ENCODE peak calls at places on chromosomes 12 and 14, in seven cellular contexts. One of them, this sample, is unnamed.

GRCh38 chr12:78880078-78880477 is 15.5 kb downstream of the SYT1 start:
- DNase-seq in neuronal stem cell: peak
- DNase-seq in neural crest cell: no peak
- DNase-seq in T-helper 1 cell: no peak
- DNase-seq in endothelial cell: no peak
- DNase-seq in stimulated activated CD4-positive, alpha-beta T cell treated with anti-CD3 and anti-CD28 coated beads, Interleukin-1b, Interleukin-23, amount 100 ng/mL, for 24 hours: no peak
- DNase-seq in psoas muscle: no peak
- DNase-seq in this sample: peak

GRCh38 chr12:80443974-80444666 is at the start of gene PTPRQ:
- DNase-seq in neuronal stem cell: no peak
- DNase-seq in neural crest cell: no peak
- DNase-seq in T-helper 1 cell: no peak
- DNase-seq in endothelial cell: no peak
- DNase-seq in stimulated activated CD4-positive, alpha-beta T cell treated with anti-CD3 and anti-CD28 coated beads, Interleukin-1b, Interleukin-23, amount 100 ng/mL, for 24 hours: no peak
- DNase-seq in psoas muscle: no peak
- DNase-seq in this sample: no peak

GRCh38 chr12:13948631-13949030 is 32.8 kb downstream of the GRIN2B start:
- DNase-seq in neuronal stem cell: no peak
- DNase-seq in neural crest cell: no peak
- DNase-seq in T-helper 1 cell: no peak
- DNase-seq in endothelial cell: no peak
- DNase-seq in stimulated activated CD4-positive, alpha-beta T cell treated with anti-CD3 and anti-CD28 coated beads, Interleukin-1b, Interleukin-23, amount 100 ng/mL, for 24 hours: no peak
- DNase-seq in psoas muscle: no peak
- DNase-seq in this sample: no peak

GRCh38 chr12:122366685-122367475 is 55.6 kb downstream of the CLIP1 start:
- DNase-seq in neuronal stem cell: peak
- DNase-seq in neural crest cell: no peak
- DNase-seq in T-helper 1 cell: no peak
- DNase-seq in endothelial cell: peak
- DNase-seq in stimulated activated CD4-positive, alpha-beta T cell treated with anti-CD3 and anti-CD28 coated beads, Interleukin-1b, Interleukin-23, amount 100 ng/mL, for 24 hours: peak
- DNase-seq in psoas muscle: peak
- DNase-seq in this sample: no peak

GRCh38 chr14:103057028-103057371 is 349 bp downstream of the CDC42BPB start:
- DNase-seq in neuronal stem cell: no peak
- DNase-seq in neural crest cell: peak
- DNase-seq in T-helper 1 cell: no peak
- DNase-seq in endothelial cell: no peak
- DNase-seq in stimulated activated CD4-positive, alpha-beta T cell treated with anti-CD3 and anti-CD28 coated beads, Interleukin-1b, Interleukin-23, amount 100 ng/mL, for 24 hours: no peak
- DNase-seq in psoas muscle: peak
- DNase-seq in this sample: no peak

GRCh38 chr14:65332141-65332871 is 80.2 kb upstream of the FUT8 start:
- DNase-seq in neuronal stem cell: no peak
- DNase-seq in neural crest cell: no peak
- DNase-seq in T-helper 1 cell: no peak
- DNase-seq in endothelial cell: no peak
- DNase-seq in stimulated activated CD4-positive, alpha-beta T cell treated with anti-CD3 and anti-CD28 coated beads, Interleukin-1b, Interleukin-23, amount 100 ng/mL, for 24 hours: no peak
- DNase-seq in psoas muscle: no peak
- DNase-seq in this sample: no peak

GRCh38 chr14:22888662-22889061 is 5.6 kb downstream of the REM2 start:
- DNase-seq in neuronal stem cell: no peak
- DNase-seq in neural crest cell: no peak
- DNase-seq in T-helper 1 cell: no peak
- DNase-seq in endothelial cell: no peak
- DNase-seq in stimulated activated CD4-positive, alpha-beta T cell treated with anti-CD3 and anti-CD28 coated beads, Interleukin-1b, Interleukin-23, amount 100 ng/mL, for 24 hours: no peak
- DNase-seq in psoas muscle: no peak
- DNase-seq in this sample: no peak

GRCh38 chr14:94054936-94055335 is 26.1 kb downstream of the DDX24 start:
- DNase-seq in neuronal stem cell: no peak
- DNase-seq in neural crest cell: no peak
- DNase-seq in T-helper 1 cell: no peak
- DNase-seq in endothelial cell: no peak
- DNase-seq in stimulated activated CD4-positive, alpha-beta T cell treated with anti-CD3 and anti-CD28 coated beads, Interleukin-1b, Interleukin-23, amount 100 ng/mL, for 24 hours: no peak
- DNase-seq in psoas muscle: no peak
- DNase-seq in this sample: no peak

GRCh38 chr12:76029982-76030377 is 1.6 kb downstream of the PHLDA1 start:
- DNase-seq in neuronal stem cell: no peak
- DNase-seq in neural crest cell: no peak
- DNase-seq in T-helper 1 cell: no peak
- DNase-seq in endothelial cell: peak
- DNase-seq in stimulated activated CD4-positive, alpha-beta T cell treated with anti-CD3 and anti-CD28 coated beads, Interleukin-1b, Interleukin-23, amount 100 ng/mL, for 24 hours: no peak
- DNase-seq in psoas muscle: no peak
- DNase-seq in this sample: peak

GRCh38 chr14:23544511-23545447 is 6.8 kb downstream of the ZFHX2 start:
- DNase-seq in neuronal stem cell: no peak
- DNase-seq in neural crest cell: no peak
- DNase-seq in T-helper 1 cell: no peak
- DNase-seq in endothelial cell: no peak
- DNase-seq in stimulated activated CD4-positive, alpha-beta T cell treated with anti-CD3 and anti-CD28 coated beads, Interleukin-1b, Interleukin-23, amount 100 ng/mL, for 24 hours: no peak
- DNase-seq in psoas muscle: peak
- DNase-seq in this sample: peak

GRCh38 chr14:68191567-68192321 is 372.2 kb downstream of the RAD51B start:
- DNase-seq in neuronal stem cell: no peak
- DNase-seq in neural crest cell: no peak
- DNase-seq in T-helper 1 cell: no peak
- DNase-seq in endothelial cell: no peak
- DNase-seq in stimulated activated CD4-positive, alpha-beta T cell treated with anti-CD3 and anti-CD28 coated beads, Interleukin-1b, Interleukin-23, amount 100 ng/mL, for 24 hours: no peak
- DNase-seq in psoas muscle: no peak
- DNase-seq in this sample: no peak

GRCh38 chr12:53004178-53004577 is 2.1 kb upstream of the EIF4B start:
- DNase-seq in neuronal stem cell: no peak
- DNase-seq in neural crest cell: no peak
- DNase-seq in T-helper 1 cell: no peak
- DNase-seq in endothelial cell: no peak
- DNase-seq in stimulated activated CD4-positive, alpha-beta T cell treated with anti-CD3 and anti-CD28 coated beads, Interleukin-1b, Interleukin-23, amount 100 ng/mL, for 24 hours: no peak
- DNase-seq in psoas muscle: no peak
- DNase-seq in this sample: peak

GRCh38 chr12:74334770-74335169 is 202.9 kb upstream of the ATXN7L3B start:
- DNase-seq in neuronal stem cell: no peak
- DNase-seq in neural crest cell: no peak
- DNase-seq in T-helper 1 cell: no peak
- DNase-seq in endothelial cell: no peak
- DNase-seq in stimulated activated CD4-positive, alpha-beta T cell treated with anti-CD3 and anti-CD28 coated beads, Interleukin-1b, Interleukin-23, amount 100 ng/mL, for 24 hours: no peak
- DNase-seq in psoas muscle: no peak
- DNase-seq in this sample: no peak

This sample was measured in neural progenitor cell.